ENCODE peak calls at places on chromosomes 4 and X, in four cellular contexts. Z, N, W and O are unnamed samples. For H3K36me3, the result is how much of the 10 kb centered on the place peaks cover.

GRCh38 chrX:38318606-38319005 is 8.7 kb downstream of the RPGR start:
- DNase-seq in Z (no peak), N (no peak), W (no peak), O (no peak)

GRCh38 chr4:55609393-55609821 is 17.4 kb upstream of the PDCL2 start:
- DNase-seq in W (no peak), N (peak), Z (peak), O (no peak)

GRCh38 chrX:20620301-20620700 is 353.6 kb upstream of the RPS6KA3 start:
- DNase-seq in N (no peak), W (no peak), Z (peak), O (no peak)

GRCh38 chr4:76689079-76689817 is 208.7 kb downstream of the SOWAHB start:
- DNase-seq in Z (peak), W (peak), N (peak), O (no peak)

GRCh38 chr4:138051157-138051556 is 191.0 kb downstream of the SLC7A11 start:
- DNase-seq in Z (peak), W (no peak), N (no peak), O (no peak)

GRCh38 chrX:21723097-21723496 is 34.8 kb downstream of the SMPX start:
- DNase-seq in Z (peak), W (no peak), N (no peak), O (no peak)

GRCh38 chrX:129634541-129634940 is 20.2 kb downstream of the APLN start:
- DNase-seq in Z (no peak), W (no peak), N (no peak), O (no peak)

GRCh38 chrX:38636949-38637819 is 75.8 kb downstream of the TSPAN7 start:
- DNase-seq in N (no peak), W (no peak), Z (no peak), O (peak)

GRCh38 chrX:42093756-42094155 is 170.4 kb upstream of the CASK start:
- DNase-seq in Z (no peak), N (peak), W (no peak), O (no peak)

GRCh38 chrX:125940985-125941384 is 225.1 kb downstream of the DCAF12L2 start:
- DNase-seq in N (no peak), Z (no peak), W (no peak), O (no peak)

GRCh38 chr4:74166135-74166534 is 8.2 kb downstream of the MTHFD2L start:
- DNase-seq in Z (no peak), W (no peak), N (no peak), O (no peak)

GRCh38 chrX:109672239-109672638 is 47.3 kb upstream of the KCNE5 start:
- DNase-seq in N (peak), Z (peak), W (no peak), O (no peak)
- H3K36me3 ChIP-seq in N (under half), Z (under half), W (under half), O (under half)

GRCh38 chr4:3136454-3136853 is 62.0 kb downstream of the HTT start:
- DNase-seq in W (no peak), Z (peak), N (peak), O (no peak)
- H3K36me3 ChIP-seq in W (under half), Z (under half), N (under half), O (half or more)

GRCh38 chr4:121863787-121864186 is 6.5 kb downstream of the BBS7 start:
- DNase-seq in N (no peak), W (no peak), Z (no peak), O (no peak)

GRCh38 chr4:121860121-121860520 is 10.2 kb downstream of the BBS7 start:
- DNase-seq in W (no peak), N (peak), Z (no peak), O (no peak)

DNA sequence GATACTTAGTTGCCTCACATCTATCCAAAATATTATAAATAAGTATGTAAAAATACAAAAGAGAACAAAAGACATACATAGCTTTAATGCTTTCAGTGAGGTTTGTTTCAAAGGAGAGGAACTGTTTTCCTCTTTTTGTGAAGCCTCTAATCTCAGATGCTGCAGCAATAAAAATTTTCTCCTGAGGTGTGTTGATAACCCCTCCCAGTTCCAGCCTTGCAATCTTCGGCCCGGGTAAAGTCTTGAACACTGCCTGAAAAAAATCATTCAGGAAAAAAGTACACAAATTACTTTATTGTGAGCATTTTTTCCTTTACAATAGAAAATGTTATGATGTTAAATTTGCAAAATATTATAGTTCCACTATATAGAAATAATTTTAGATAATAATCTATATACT is 8.8 kb downstream of the BBS7 start:
- DNase-seq in W (no peak), Z (no peak), N (no peak), O (no peak)
- H3K36me3 ChIP-seq in W (under half), Z (half or more), N (under half), O (under half)

GRCh38 chrX:13711141-13711540 is 22.2 kb downstream of the RAB9A start:
- DNase-seq in N (no peak), Z (no peak), W (no peak), O (no peak)
- H3K36me3 ChIP-seq in N (under half), Z (under half), W (under half), O (half or more)

DNA sequence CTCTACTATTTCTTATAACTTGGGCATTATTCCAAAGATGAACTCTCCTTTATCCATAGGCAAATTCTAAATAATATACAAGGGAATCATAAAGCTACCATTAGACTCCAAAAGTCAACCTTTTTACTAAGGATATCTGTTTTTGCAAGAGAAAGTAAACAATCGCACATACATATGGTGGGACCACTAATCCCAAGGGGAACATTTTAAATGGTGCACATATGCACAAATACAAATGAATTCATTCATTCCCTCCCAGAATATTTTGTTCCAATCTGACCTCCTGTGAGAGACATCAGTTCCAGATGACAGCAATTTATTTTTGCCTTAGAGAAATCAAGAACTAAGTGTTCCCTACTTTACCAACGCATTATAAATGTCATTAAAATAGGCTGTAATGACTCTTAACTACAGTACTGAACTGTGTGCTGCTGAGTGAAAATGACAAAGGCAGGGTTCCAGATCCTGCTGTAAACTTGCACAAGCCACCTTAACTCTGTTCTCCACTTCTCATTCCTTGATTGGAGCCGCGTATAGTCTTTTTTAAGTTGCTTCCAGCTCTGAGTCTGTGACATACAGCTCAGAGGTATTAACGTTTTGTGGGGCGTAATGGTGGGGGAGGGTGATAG is 2.0 kb downstream of the DHX15 start:
- DNase-seq in N (peak), Z (peak), W (no peak), O (no peak)
- H3K36me3 ChIP-seq in N (under half), Z (under half), W (under half), O (under half)